ENCODE peak calls at places on chromosomes 7 and 10, in six cellular contexts. O, B, U, M, L and Y are unnamed samples.

GRCh38 chr10:91349381-91349780 is 60.8 kb upstream of the HECTD2 start:
- DNase-seq in M (peak), O (peak), U (peak), L (no peak), B (no peak), Y (no peak)

GRCh38 chr7:38660427-38661099 is 29.4 kb upstream of the AMPH start:
- DNase-seq in U (peak), O (peak), M (peak), L (peak), B (no peak), Y (no peak)

GRCh38 chr10:43689955-43690771 is 41.5 kb upstream of the ZNF32 start:
- DNase-seq in L (peak), M (peak), U (peak), O (peak), B (peak), Y (peak)

GRCh38 chr10:72918352-72918751 is 24.8 kb downstream of the OIT3 start:
- DNase-seq in M (no peak), B (no peak), L (no peak), U (no peak), O (no peak), Y (no peak)

GRCh38 chr10:85614981-85615380 is 751.6 kb downstream of the GRID1 start:
- DNase-seq in O (no peak), U (no peak), M (no peak), L (peak), B (no peak), Y (no peak)

GRCh38 chr10:131703527-131703926 is 197.3 kb upstream of the PPP2R2D start:
- DNase-seq in O (no peak), M (no peak), B (no peak), L (peak), U (no peak), Y (no peak)

GRCh38 chr10:78313047-78313381 is 279.4 kb downstream of the RPS24 start:
- DNase-seq in U (no peak), M (no peak), L (no peak), O (no peak), B (no peak), Y (no peak)

GRCh38 chr10:89357955-89358354 is 19.9 kb upstream of the IFIT1B start:
- DNase-seq in L (no peak), O (no peak), U (no peak), M (no peak), B (no peak), Y (no peak)

GRCh38 chr10:90136731-90137316 is 435.4 kb downstream of the KIF20B start:
- DNase-seq in U (peak), M (no peak), L (peak), B (no peak), O (no peak), Y (no peak)

GRCh38 chr7:926061-927030 is 28.1 kb downstream of the ADAP1 start:
- DNase-seq in U (no peak), M (no peak), O (no peak), B (peak), L (no peak), Y (no peak)

GRCh38 chr10:659710-660141 is 29.7 kb downstream of the DIP2C start:
- DNase-seq in O (peak), B (no peak), L (no peak), U (peak), M (no peak), Y (no peak)

GRCh38 chr7:98810166-98810802 is 59.5 kb downstream of the TMEM130 start:
- DNase-seq in B (no peak), U (no peak), O (no peak), L (no peak), M (no peak), Y (no peak)

GRCh38 chr7:106050002-106050742 is 61.9 kb downstream of the SYPL1 start:
- DNase-seq in O (peak), L (peak), B (no peak), U (peak), M (peak), Y (no peak)

GRCh38 chr7:132145466-132145865 is 430.8 kb downstream of the PLXNA4 start:
- DNase-seq in B (no peak), O (peak), L (no peak), U (peak), M (peak), Y (no peak)
- TF ChIP-seq CTCF in B (no peak), O (peak), L (no peak), U (no peak), M (peak), Y (no peak)

GRCh38 chr10:121590772-121591171 is 7.5 kb downstream of the FGFR2 start:
- DNase-seq in B (no peak), M (no peak), L (no peak), U (no peak), O (no peak), Y (no peak)

GRCh38 chr10:121593676-121594075 is 4.6 kb downstream of the FGFR2 start:
- DNase-seq in O (no peak), U (no peak), L (peak), M (no peak), B (no peak), Y (no peak)

GRCh38 chr10:121591186-121591585 is 7.1 kb downstream of the FGFR2 start:
- DNase-seq in U (no peak), B (no peak), M (no peak), L (peak), O (no peak), Y (no peak)

GRCh38 chr10:121593267-121593666 is 5.0 kb downstream of the FGFR2 start:
- DNase-seq in U (no peak), B (no peak), M (no peak), O (no peak), L (no peak), Y (no peak)

DNA sequence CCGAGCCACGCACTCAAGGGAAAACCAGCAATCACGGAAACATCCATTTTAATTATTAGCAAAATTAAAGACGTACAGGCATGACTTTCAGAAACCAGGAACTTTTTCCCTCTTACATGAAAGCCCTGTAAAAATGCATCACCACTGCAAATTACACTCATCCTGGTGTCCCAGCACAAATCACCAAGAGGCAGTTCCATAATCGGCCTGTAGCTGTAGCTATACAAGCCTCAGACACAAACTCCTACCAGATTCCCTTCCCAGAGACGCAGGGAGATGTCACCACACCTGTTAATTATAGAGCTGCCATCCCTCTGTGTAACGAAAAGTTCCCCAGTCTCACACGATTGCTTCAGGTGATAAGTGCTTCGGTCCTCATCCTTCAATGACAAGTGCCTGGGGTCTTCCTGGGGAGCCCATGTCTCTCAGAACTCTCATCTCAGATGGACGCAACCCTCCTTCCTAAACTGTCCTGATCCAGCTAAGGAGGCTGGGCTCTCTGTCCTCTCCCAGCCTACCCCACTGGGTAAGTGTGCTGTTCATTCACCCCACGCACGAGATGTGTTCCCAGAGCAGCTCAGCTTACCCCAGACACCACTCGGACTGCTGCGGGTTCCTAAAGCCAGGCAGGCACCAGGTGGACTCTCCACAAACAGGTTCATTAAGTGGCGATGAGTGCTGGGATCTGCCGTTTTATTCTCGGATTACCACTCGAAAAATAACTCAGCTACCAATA is 5.9 kb downstream of the FGFR2 start:
- DNase-seq in B (no peak), U (no peak), O (no peak), L (peak), M (no peak), Y (no peak)
- TF ChIP-seq CTCF in B (no peak), U (no peak), O (no peak), L (peak), M (peak), Y (peak)

GRCh38 chr10:84600947-84601346 is 272.6 kb downstream of the CCSER2 start:
- DNase-seq in U (no peak), L (no peak), O (no peak), B (no peak), M (no peak), Y (no peak)

GRCh38 chr10:84603971-84604370 is 275.6 kb downstream of the CCSER2 start:
- DNase-seq in O (no peak), B (no peak), U (no peak), L (no peak), M (no peak), Y (no peak)

GRCh38 chr10:84593546-84593945 is 265.2 kb downstream of the CCSER2 start:
- DNase-seq in L (no peak), B (no peak), O (no peak), U (no peak), M (no peak), Y (no peak)

GRCh38 chr10:84599254-84599653 is 270.9 kb downstream of the CCSER2 start:
- DNase-seq in O (no peak), U (no peak), L (no peak), M (no peak), B (no peak), Y (no peak)
- TF ChIP-seq CTCF in O (no peak), U (no peak), L (peak), M (peak), B (no peak), Y (peak)

GRCh38 chr7:137342751-137343482 is 616 bp downstream of the PTN start:
- DNase-seq in O (no peak), L (no peak), B (no peak), U (peak), M (peak), Y (no peak)
- TF ChIP-seq CTCF in O (no peak), L (no peak), B (no peak), U (no peak), M (no peak), Y (no peak)

GRCh38 chr7:55517936-55518689 is 54.2 kb downstream of the VOPP1 start:
- DNase-seq in B (no peak), M (no peak), L (no peak), O (no peak), U (no peak), Y (no peak)

GRCh38 chr7:55516399-55516798 is 55.9 kb downstream of the VOPP1 start:
- DNase-seq in U (no peak), O (no peak), B (no peak), M (no peak), L (no peak), Y (no peak)

GRCh38 chr7:55515569-55516279 is 56.6 kb downstream of the VOPP1 start:
- DNase-seq in B (no peak), U (no peak), L (no peak), O (no peak), M (no peak), Y (no peak)

GRCh38 chr7:55518836-55519235 is 53.5 kb downstream of the VOPP1 start:
- DNase-seq in U (no peak), M (no peak), B (no peak), O (no peak), L (no peak), Y (no peak)

GRCh38 chr7:55517191-55517633 is 55.1 kb downstream of the VOPP1 start:
- DNase-seq in B (no peak), L (no peak), M (no peak), O (no peak), U (no peak), Y (no peak)
- TF ChIP-seq CTCF in B (no peak), L (no peak), M (no peak), O (no peak), U (no peak), Y (no peak)

DNA sequence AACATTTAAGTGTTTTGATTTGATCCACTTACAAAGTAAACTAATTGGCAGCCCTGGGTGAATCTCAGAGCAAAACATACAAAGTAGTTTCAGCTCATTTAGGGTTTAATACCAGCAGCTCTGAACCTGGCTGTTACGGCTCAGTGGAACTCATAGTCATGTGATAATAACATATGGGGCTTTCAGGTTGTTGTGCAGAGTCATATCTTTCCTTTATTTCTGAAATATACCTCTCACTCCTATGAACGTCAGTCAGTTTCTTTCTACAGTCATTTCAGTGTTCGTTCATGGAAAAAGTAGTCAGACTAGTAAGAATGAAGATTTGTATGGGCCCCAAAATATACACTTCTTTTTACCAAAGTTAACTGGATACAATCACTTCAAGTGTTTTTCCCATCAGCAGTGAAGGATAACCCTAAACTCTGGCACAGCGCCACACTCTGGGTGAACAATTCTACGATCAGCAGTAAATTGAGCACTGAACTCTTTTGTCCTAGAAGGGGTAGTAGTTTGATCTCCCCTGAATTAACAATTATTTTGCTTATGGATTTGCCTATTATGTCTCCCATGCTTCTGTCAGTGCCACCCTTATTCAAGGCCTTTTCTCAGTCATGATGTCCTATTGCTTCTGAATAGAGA is 218.6 kb downstream of the THSD7A start:
- DNase-seq in M (no peak), U (no peak), O (no peak), L (no peak), B (no peak), Y (no peak)
- TF ChIP-seq CTCF in M (no peak), U (no peak), O (no peak), L (peak), B (no peak), Y (no peak)

GRCh38 chr7:2521952-2522591 is 2.5 kb downstream of the LFNG start:
- DNase-seq in M (peak), O (no peak), L (no peak), B (no peak), U (peak), Y (no peak)
- TF ChIP-seq CTCF in M (no peak), O (no peak), L (peak), B (no peak), U (no peak), Y (no peak)

DNA sequence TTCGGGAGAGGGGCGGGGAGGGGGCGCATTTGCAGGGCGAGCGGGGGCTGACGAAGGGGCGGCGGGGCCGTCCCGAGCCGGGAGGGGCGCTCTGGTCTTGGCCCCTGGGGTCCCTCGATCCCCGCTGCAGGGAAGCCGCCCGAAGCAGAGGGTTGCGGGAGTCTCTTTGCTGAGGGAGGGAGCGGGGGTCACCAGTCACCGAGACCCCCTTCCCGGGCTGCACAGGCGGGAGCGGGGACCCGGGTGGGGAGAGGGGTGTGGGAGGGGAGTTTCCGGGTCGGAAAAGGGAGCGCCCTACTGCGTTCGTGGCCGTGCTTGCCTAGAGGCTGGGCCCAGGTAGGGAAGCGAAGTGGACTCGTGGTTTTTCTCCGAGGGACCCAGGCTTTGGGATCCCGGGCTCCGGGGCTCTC is 422 bp downstream of the AP1S1 start:
- DNase-seq in B (no peak), L (no peak), M (no peak), U (peak), O (no peak), Y (no peak)
- TF ChIP-seq CTCF in B (no peak), L (peak), M (no peak), U (no peak), O (no peak), Y (no peak)

DNA sequence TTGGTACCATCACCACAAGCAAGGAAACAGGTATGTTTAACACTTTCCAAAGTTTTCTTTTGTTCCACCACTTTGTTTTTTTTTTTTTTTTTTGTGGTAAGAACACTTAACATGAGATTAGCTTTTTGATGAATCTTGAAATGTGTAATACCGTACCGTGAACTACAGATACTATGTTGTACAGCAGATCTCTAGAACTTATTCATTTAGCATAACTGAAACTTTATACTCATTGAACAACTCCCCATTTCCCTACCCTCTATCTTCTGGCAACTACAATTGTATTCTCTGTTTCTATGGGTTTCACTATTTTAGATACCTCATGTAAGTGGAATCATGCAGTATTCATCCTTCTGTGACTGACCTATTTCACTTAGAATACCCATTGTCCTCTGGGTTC is 162.7 kb upstream of the ITGB1 start:
- DNase-seq in L (no peak), M (no peak), O (no peak), U (no peak), B (no peak), Y (no peak)
- TF ChIP-seq CTCF in L (no peak), M (no peak), O (no peak), U (no peak), B (no peak), Y (no peak)

GRCh38 chr7:91291902-91292301 is 27.7 kb downstream of the FZD1 start:
- DNase-seq in O (no peak), U (no peak), B (no peak), M (no peak), L (no peak), Y (no peak)
- TF ChIP-seq CTCF in O (no peak), U (no peak), B (no peak), M (no peak), L (peak), Y (no peak)